ENCODE peak calls at places on chromosome 7, in six cellular contexts. M is RWPE1, X is heart left ventricle, C is nephron progenitor cell, A is cardiac muscle cell, E is MM.1S. Z is an unnamed sample.
A peak's percentile ranks its signal among the peaks of the same experiment; 100 is the strongest.

GRCh38 chr7:17158261-17158660 is 140.2 kb upstream of the AHR start:
- DNase-seq in A (no peak), E (no peak), C (no peak), M (no peak), X (no peak), Z (no peak)

GRCh38 chr7:38105874-38106483 is 72.1 kb upstream of the STARD3NL start:
- DNase-seq in A (peak; percentile 67), C (peak; percentile 23), E (peak; percentile 63), X (no peak), M (peak; percentile 46), Z (no peak)

GRCh38 chr7:107694395-107694794 is 33.8 kb downstream of the SLC26A4 start:
- DNase-seq in M (no peak), A (no peak), E (no peak), C (no peak), X (no peak), Z (no peak)

GRCh38 chr7:121279060-121279620 is 49.7 kb upstream of the WNT16 start:
- DNase-seq in C (no peak), E (peak; percentile 45), X (no peak), M (no peak), A (no peak), Z (no peak)

GRCh38 chr7:92798517-92799249 is 37.7 kb downstream of the CDK6 start:
- DNase-seq in C (no peak), E (no peak), M (no peak), A (no peak), X (no peak), Z (no peak)

GRCh38 chr7:44056681-44057080 is 8.7 kb downstream of the PGAM2 start:
- DNase-seq in E (no peak), M (no peak), C (no peak), X (no peak), A (no peak), Z (no peak)

GRCh38 chr7:94375167-94375566 is 19.5 kb upstream of the COL1A2 start:
- DNase-seq in C (peak; percentile 29), A (peak; percentile 67), X (peak; percentile 50), E (no peak), M (no peak), Z (no peak)

GRCh38 chr7:1920266-1920681 is 250.2 kb downstream of the ELFN1 start:
- DNase-seq in M (no peak), A (no peak), E (no peak), C (no peak), X (peak; percentile 11), Z (no peak)

GRCh38 chr7:151736403-151736909 is 140.5 kb downstream of the PRKAG2 start:
- DNase-seq in X (peak; percentile 87), C (peak; percentile 82), E (no peak), A (peak; percentile 88), M (peak; percentile 76), Z (no peak)

GRCh38 chr7:98772242-98772603 is 97.6 kb downstream of the TMEM130 start:
- DNase-seq in X (no peak), C (no peak), A (no peak), M (no peak), E (no peak), Z (no peak)

GRCh38 chr7:64905133-64905532 is 2.1 kb downstream of the ZNF273 start:
- DNase-seq in A (no peak), M (no peak), C (no peak), X (no peak), E (no peak), Z (no peak)

GRCh38 chr7:30226593-30227268 is 57.7 kb upstream of the ZNRF2 start:
- DNase-seq in E (no peak), C (peak; percentile 33), A (peak; percentile 62), X (no peak), M (peak; percentile 55), Z (no peak)

GRCh38 chr7:76332073-76332472 is 26.7 kb downstream of the YWHAG start:
- DNase-seq in M (no peak), X (no peak), E (no peak), A (no peak), C (no peak), Z (no peak)

GRCh38 chr7:26399309-26399610 is 107.6 kb downstream of the SNX10 start:
- DNase-seq in E (no peak), X (no peak), C (peak; percentile 41), M (no peak), A (peak; percentile 49), Z (no peak)

GRCh38 chr7:123022576-123022975 is 27.1 kb upstream of the TAS2R16 start:
- DNase-seq in X (no peak), M (no peak), C (no peak), A (no peak), E (no peak), Z (no peak)

GRCh38 chr7:90401989-90402388 is 1.3 kb upstream of the CLDN12 start:
- DNase-seq in C (no peak), E (no peak), M (no peak), X (no peak), A (no peak), Z (no peak)

GRCh38 chr7:46969303-46970130 is 612.4 kb downstream of the TNS3 start:
- DNase-seq in E (no peak), C (no peak), A (no peak), M (peak; percentile 26), X (no peak), Z (no peak)

GRCh38 chr7:69780377-69780776 is 182.1 kb downstream of the AUTS2 start:
- DNase-seq in E (no peak), X (no peak), M (peak; percentile 4), C (peak; percentile 26), A (peak; percentile 43), Z (no peak)

DNA sequence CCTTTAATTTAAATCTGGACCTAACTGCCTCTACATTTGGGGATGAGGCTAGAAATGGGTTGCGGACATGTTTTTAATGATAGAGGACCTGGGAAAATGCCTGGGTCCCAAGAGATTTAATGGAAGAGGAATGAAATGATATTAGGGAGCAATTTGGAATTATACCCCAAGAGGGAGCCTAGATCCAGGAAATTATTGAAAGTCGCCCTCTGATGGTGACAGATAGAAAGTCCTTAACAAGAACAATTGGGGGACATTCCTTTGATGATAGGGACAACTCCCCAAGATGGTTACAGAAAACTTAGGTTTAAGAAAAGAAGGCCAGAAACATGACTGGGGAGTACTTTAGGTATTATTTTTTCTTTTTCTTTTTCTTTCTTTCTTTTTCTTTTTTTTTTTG is 9.5 kb upstream of the TSGA13 start:
- DNase-seq in E (peak; percentile 52), A (peak; percentile 16), M (peak; percentile 36), C (no peak), X (no peak), Z (no peak)
- TF ChIP-seq CTCF in E (peak; percentile 74), A (peak; percentile 55), M (peak; percentile 71), C (peak; percentile 39), X (peak; percentile 51), Z (no peak)

GRCh38 chr7:9600974-9601373 is 1167.6 kb downstream of the NXPH1 start:
- DNase-seq in M (no peak), E (no peak), C (peak; percentile 35), A (peak; percentile 57), X (no peak), Z (no peak)
- TF ChIP-seq CTCF in M (no peak), E (no peak), C (peak; percentile 52), A (no peak), X (no peak), Z (no peak)

GRCh38 chr7:129824291-129825004 is 128.3 kb downstream of the UBE2H start:
- DNase-seq in M (no peak), A (no peak), E (no peak), X (no peak), C (no peak), Z (no peak)
- TF ChIP-seq CTCF in M (peak; percentile 38), A (no peak), E (no peak), X (no peak), C (no peak), Z (no peak)

GRCh38 chr7:78315119-78315518 is 516.5 kb downstream of the PHTF2 start:
- DNase-seq in X (no peak), C (no peak), M (no peak), E (no peak), A (no peak), Z (no peak)

GRCh38 chr7:78311176-78311575 is 512.6 kb downstream of the PHTF2 start:
- DNase-seq in X (no peak), M (no peak), E (no peak), C (no peak), A (no peak), Z (no peak)

GRCh38 chr7:78317371-78317770 is 518.8 kb downstream of the PHTF2 start:
- DNase-seq in A (no peak), C (no peak), M (no peak), E (no peak), X (no peak), Z (no peak)

DNA sequence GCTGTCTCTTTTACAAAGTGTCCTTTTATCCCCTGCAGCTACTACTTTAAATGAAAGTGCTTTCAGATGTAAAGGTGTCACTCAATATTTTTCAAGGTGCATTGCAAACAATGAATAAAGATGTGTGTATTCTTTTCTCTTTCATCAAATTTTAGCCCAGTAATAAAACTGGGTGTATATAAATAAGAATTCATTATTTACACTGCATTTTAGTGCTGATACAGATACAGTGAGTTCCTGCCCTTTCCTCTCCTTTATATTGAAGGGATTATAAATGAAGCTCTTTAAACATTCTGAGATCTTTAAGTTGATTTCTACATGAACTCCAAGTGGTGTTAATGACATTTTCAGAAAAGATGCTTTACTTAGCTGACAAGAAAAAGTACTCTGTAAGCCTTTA is 517.5 kb downstream of the PHTF2 start:
- DNase-seq in C (no peak), A (no peak), M (no peak), X (no peak), E (no peak), Z (no peak)
- TF ChIP-seq CTCF in C (no peak), A (no peak), M (no peak), X (no peak), E (no peak), Z (no peak)

GRCh38 chr7:119572132-119572531 is 700.8 kb upstream of the KCND2 start:
- DNase-seq in A (no peak), M (no peak), C (no peak), X (no peak), E (no peak), Z (no peak)
- TF ChIP-seq CTCF in A (no peak), M (no peak), C (no peak), X (no peak), E (no peak), Z (no peak)

GRCh38 chr7:130273863-130274262 is 7.2 kb downstream of the CPA2 start:
- DNase-seq in X (no peak), A (peak; percentile 11), M (no peak), E (no peak), C (peak; percentile 32), Z (no peak)
- TF ChIP-seq CTCF in X (no peak), A (peak; percentile 14), M (no peak), E (no peak), C (no peak), Z (no peak)

GRCh38 chr7:144057954-144058353 is 9.2 kb downstream of the OR2A5 start:
- DNase-seq in M (no peak), E (no peak), C (no peak), X (no peak), A (no peak), Z (no peak)

GRCh38 chr7:144069511-144069910 is at the start of gene OR2A25:
- DNase-seq in X (no peak), M (no peak), A (no peak), E (no peak), C (no peak), Z (no peak)

DNA sequence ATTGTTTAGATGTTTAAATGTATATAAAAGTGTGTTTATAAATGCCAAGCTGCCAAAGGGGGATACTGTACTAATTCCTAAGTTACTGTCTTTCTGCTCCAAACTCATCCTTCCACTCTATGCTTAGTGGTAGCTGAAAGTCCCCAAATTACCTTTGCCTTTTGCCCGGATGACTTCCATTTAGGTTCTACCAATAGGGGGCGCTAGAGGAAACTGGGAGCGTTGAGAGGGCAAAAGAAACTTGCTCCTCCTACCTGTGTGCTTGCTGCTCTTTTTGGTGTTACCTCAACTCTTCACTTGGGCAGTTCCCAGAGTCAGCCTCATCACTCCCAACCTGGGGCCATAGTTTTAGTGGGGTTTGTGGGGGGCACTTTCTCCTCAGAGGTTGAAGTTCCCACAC is 5.9 kb upstream of the OR2A25 start:
- DNase-seq in A (no peak), X (no peak), C (no peak), E (no peak), M (no peak), Z (no peak)
- TF ChIP-seq CTCF in A (no peak), X (no peak), C (peak; percentile 28), E (peak; percentile 51), M (peak; percentile 11), Z (no peak)